ENCODE peak calls at places on chromosomes 4 and X, in ten cellular contexts. U is body of pancreas, W is mesothelial cell of epicardium, V is NCI-H2081, C is glutamatergic neuron, K is LNCaP clone FGC, Z is amygdala, S is type B pancreatic cell, Y is NCI-H1105, I is D341Med. G is an unnamed sample.

GRCh38 chrX:30343206-30343605 is 34.0 kb upstream of the NR0B1 start:
- DNase-seq in Y (no peak), C (no peak), K (no peak), I (no peak), S (no peak), U (no peak), W (no peak), Z (no peak), V (no peak), G (no peak)

GRCh38 chr4:2839060-2839459 is 4.6 kb upstream of the ADD1 start:
- DNase-seq in U (no peak), W (no peak), V (no peak), Z (no peak), K (no peak), S (no peak), Y (no peak), I (no peak), C (no peak), G (no peak)

GRCh38 chr4:74608151-74608949 is 163.4 kb downstream of the AREG start:
- DNase-seq in Z (no peak), K (no peak), U (no peak), W (no peak), C (no peak), S (no peak), Y (no peak), I (no peak), V (no peak), G (no peak)

GRCh38 chr4:159398236-159398638 is 295.4 kb downstream of the RAPGEF2 start:
- DNase-seq in S (no peak), K (peak), W (no peak), I (no peak), Y (no peak), Z (no peak), U (no peak), C (no peak), V (no peak), G (no peak)

GRCh38 chrX:46366597-46367207 is 178.5 kb downstream of the ZNF674 start:
- DNase-seq in C (no peak), Z (no peak), S (no peak), Y (no peak), V (no peak), I (no peak), U (no peak), W (no peak), K (no peak), G (no peak)

GRCh38 chrX:40143001-40143400 is 45.2 kb upstream of the BCOR start:
- DNase-seq in C (no peak), S (no peak), U (no peak), I (no peak), W (no peak), K (no peak), Z (no peak), Y (no peak), V (no peak), G (no peak)

GRCh38 chr4:141702472-141703182 is 66.2 kb downstream of the IL15 start:
- DNase-seq in V (peak), I (no peak), K (no peak), Z (no peak), C (no peak), Y (no peak), U (no peak), W (no peak), S (no peak), G (no peak)

GRCh38 chr4:148192526-148192925 is 249.7 kb downstream of the NR3C2 start:
- DNase-seq in Y (no peak), V (no peak), I (no peak), K (no peak), Z (no peak), C (no peak), S (no peak), W (no peak), U (no peak), G (no peak)

GRCh38 chr4:119080721-119081541 is 54.7 kb upstream of the MYOZ2 start:
- DNase-seq in Z (no peak), W (no peak), C (no peak), K (no peak), Y (no peak), U (no peak), I (no peak), S (no peak), V (no peak), G (no peak)

GRCh38 chr4:54540931-54541330 is 116.8 kb upstream of the KIT start:
- DNase-seq in U (no peak), W (no peak), C (no peak), I (no peak), Y (no peak), K (no peak), Z (no peak), S (no peak), V (no peak), G (no peak)

GRCh38 chrX:1606476-1606875 is 8.4 kb upstream of the ASMT start:
- DNase-seq in Y (no peak), S (no peak), C (no peak), W (no peak), U (no peak), Z (no peak), K (no peak), I (no peak), V (no peak), G (no peak)

GRCh38 chr4:22372958-22373357 is 142.9 kb downstream of the ADGRA3 start:
- DNase-seq in U (no peak), K (no peak), I (no peak), W (no peak), S (no peak), Y (no peak), V (no peak), C (no peak), Z (no peak), G (no peak)

GRCh38 chr4:27917381-27917780 is 1056.7 kb downstream of the STIM2 start:
- DNase-seq in Y (no peak), K (no peak), C (no peak), I (no peak), V (no peak), Z (no peak), W (no peak), S (no peak), U (no peak), G (no peak)

GRCh38 chr4:1974836-1975235 is 33.9 kb downstream of the NELFA start:
- DNase-seq in V (no peak), S (no peak), C (no peak), Y (no peak), K (no peak), W (no peak), Z (no peak), I (no peak), U (no peak), G (no peak)

GRCh38 chrX:134244043-134244442 is 7.1 kb downstream of the CCDC160 start:
- DNase-seq in W (no peak), I (no peak), V (no peak), C (no peak), Y (no peak), U (no peak), K (peak), Z (no peak), S (no peak), G (no peak)

GRCh38 chr4:55321707-55322264 is 24.3 kb upstream of the SRD5A3 start:
- DNase-seq in V (peak), Y (peak), S (no peak), C (peak), K (peak), I (peak), U (peak), W (peak), Z (no peak), G (no peak)

GRCh38 chr4:55069248-55069647 is 56.1 kb downstream of the KDR start:
- DNase-seq in V (no peak), S (no peak), Z (no peak), W (no peak), C (no peak), Y (no peak), K (no peak), I (no peak), U (no peak), G (no peak)